ENCODE peak calls at places on chromosomes 7 and 10, in nine cellular contexts. One of them, this sample, is unnamed.

GRCh38 chr7:96823274-96823673 is 113.6 kb upstream of the SEM1 start:
- DNase-seq in HCT116: no peak
- DNase-seq in HepG2: no peak
- DNase-seq in ovary: no peak
- DNase-seq in stomach: no peak
- DNase-seq in uterus: no peak
- DNase-seq in adrenal gland: no peak
- DNase-seq in esophagus squamous epithelium: no peak
- DNase-seq in Peyer's patch: no peak
- DNase-seq in this sample: no peak

GRCh38 chr7:157151626-157152339 is 13.1 kb downstream of the UBE3C start:
- DNase-seq in HCT116: no peak
- DNase-seq in HepG2: no peak
- DNase-seq in ovary: no peak
- DNase-seq in stomach: no peak
- DNase-seq in uterus: no peak
- DNase-seq in adrenal gland: no peak
- DNase-seq in esophagus squamous epithelium: no peak
- DNase-seq in Peyer's patch: no peak
- DNase-seq in this sample: no peak

GRCh38 chr10:105328441-105328840 is 687.4 kb downstream of the SORCS3 start:
- DNase-seq in HCT116: no peak
- DNase-seq in HepG2: no peak
- DNase-seq in ovary: no peak
- DNase-seq in stomach: no peak
- DNase-seq in uterus: no peak
- DNase-seq in adrenal gland: no peak
- DNase-seq in esophagus squamous epithelium: no peak
- DNase-seq in Peyer's patch: no peak
- DNase-seq in this sample: no peak

GRCh38 chr7:152333134-152333533 is 102.7 kb downstream of the KMT2C start:
- DNase-seq in HCT116: no peak
- DNase-seq in HepG2: no peak
- DNase-seq in ovary: no peak
- DNase-seq in stomach: no peak
- DNase-seq in uterus: no peak
- DNase-seq in adrenal gland: no peak
- DNase-seq in esophagus squamous epithelium: no peak
- DNase-seq in Peyer's patch: no peak
- DNase-seq in this sample: no peak

GRCh38 chr7:11714205-11714604 is 117.8 kb downstream of the THSD7A start:
- DNase-seq in HCT116: no peak
- DNase-seq in HepG2: no peak
- DNase-seq in ovary: no peak
- DNase-seq in stomach: no peak
- DNase-seq in uterus: no peak
- DNase-seq in adrenal gland: no peak
- DNase-seq in esophagus squamous epithelium: no peak
- DNase-seq in Peyer's patch: no peak
- DNase-seq in this sample: no peak

GRCh38 chr7:1936531-1937251 is 266.6 kb downstream of the ELFN1 start:
- DNase-seq in HCT116: no peak
- DNase-seq in HepG2: no peak
- DNase-seq in ovary: no peak
- DNase-seq in stomach: no peak
- DNase-seq in uterus: no peak
- DNase-seq in adrenal gland: no peak
- DNase-seq in esophagus squamous epithelium: no peak
- DNase-seq in Peyer's patch: no peak
- DNase-seq in this sample: no peak

GRCh38 chr10:78959901-78960300 is 108.9 kb upstream of the ZMIZ1 start:
- DNase-seq in HCT116: no peak
- DNase-seq in HepG2: no peak
- DNase-seq in ovary: no peak
- DNase-seq in stomach: no peak
- DNase-seq in uterus: peak; percentile 62
- DNase-seq in adrenal gland: no peak
- DNase-seq in esophagus squamous epithelium: no peak
- DNase-seq in Peyer's patch: no peak
- DNase-seq in this sample: no peak

GRCh38 chr10:60975716-60976115 is 31.7 kb upstream of the RHOBTB1 start:
- DNase-seq in HCT116: no peak
- DNase-seq in HepG2: no peak
- DNase-seq in ovary: no peak
- DNase-seq in stomach: no peak
- DNase-seq in uterus: no peak
- DNase-seq in adrenal gland: no peak
- DNase-seq in esophagus squamous epithelium: no peak
- DNase-seq in Peyer's patch: no peak
- DNase-seq in this sample: no peak

GRCh38 chr7:29189743-29190201 is 4.8 kb upstream of the CHN2 start:
- DNase-seq in HCT116: peak; percentile 45
- DNase-seq in HepG2: peak; percentile 74
- DNase-seq in ovary: peak; percentile 59
- DNase-seq in stomach: peak; percentile 76
- DNase-seq in uterus: peak; percentile 25
- DNase-seq in adrenal gland: peak; percentile 71
- DNase-seq in esophagus squamous epithelium: no peak
- DNase-seq in Peyer's patch: peak; percentile 81
- DNase-seq in this sample: peak; percentile 70

GRCh38 chr7:63900394-63901203 is 98.0 kb upstream of the ZNF722 start:
- DNase-seq in HCT116: no peak
- DNase-seq in HepG2: no peak
- DNase-seq in ovary: peak; percentile 94
- DNase-seq in stomach: peak; percentile 56
- DNase-seq in uterus: peak; percentile 75
- DNase-seq in adrenal gland: peak; percentile 61
- DNase-seq in esophagus squamous epithelium: peak; percentile 70
- DNase-seq in Peyer's patch: peak; percentile 88
- DNase-seq in this sample: peak; percentile 99

GRCh38 chr7:157668221-157668883 is 331.5 kb downstream of the DNAJB6 start:
- DNase-seq in HCT116: no peak
- DNase-seq in HepG2: no peak
- DNase-seq in ovary: no peak
- DNase-seq in stomach: no peak
- DNase-seq in uterus: no peak
- DNase-seq in adrenal gland: no peak
- DNase-seq in esophagus squamous epithelium: no peak
- DNase-seq in Peyer's patch: peak; percentile 16
- DNase-seq in this sample: no peak

DNA sequence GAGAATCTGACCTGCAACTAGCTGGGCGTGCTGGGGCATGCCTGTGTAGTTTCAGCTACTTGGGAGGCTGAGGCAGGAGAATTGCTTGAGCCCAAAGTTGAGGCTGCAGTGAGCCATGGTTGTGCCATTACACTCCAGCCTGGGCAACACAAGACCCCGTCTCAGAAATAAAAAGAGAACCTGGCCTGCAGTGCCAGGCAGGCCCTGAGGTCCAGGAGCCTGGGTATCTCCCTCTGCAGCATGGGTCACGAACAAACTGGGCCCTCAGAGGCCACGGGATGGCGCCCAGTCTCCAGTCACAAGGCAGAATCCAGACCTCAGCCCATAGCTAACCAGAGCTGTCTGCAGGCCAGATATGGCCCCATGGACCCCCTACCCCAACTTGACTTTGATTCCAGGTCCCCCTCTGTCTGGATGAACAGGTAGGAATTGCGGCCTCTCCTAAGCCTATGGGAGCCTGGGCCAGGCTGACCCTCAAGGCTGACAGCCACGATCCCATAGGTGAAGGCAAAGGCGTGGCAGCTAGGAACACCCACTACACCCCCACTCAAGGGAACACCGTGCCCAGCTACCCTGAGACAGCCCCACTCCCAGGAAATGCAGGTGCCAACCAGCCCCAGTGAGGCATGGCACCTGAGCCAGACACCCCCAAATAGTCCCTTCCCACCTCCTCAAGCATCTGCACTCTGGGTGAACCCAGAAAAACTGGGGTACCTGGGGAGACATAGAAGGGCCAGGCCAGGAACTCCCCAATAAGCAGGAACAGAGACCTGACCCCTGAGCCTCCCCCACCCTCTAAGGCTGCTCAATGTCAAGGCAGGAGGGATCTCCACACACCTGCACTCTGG is 102.8 kb upstream of the TNRC18 start:
- DNase-seq in HCT116: no peak
- DNase-seq in HepG2: peak; percentile 57
- DNase-seq in ovary: peak; percentile 34
- DNase-seq in stomach: peak; percentile 60
- DNase-seq in uterus: no peak
- DNase-seq in adrenal gland: peak; percentile 61
- DNase-seq in esophagus squamous epithelium: no peak
- DNase-seq in Peyer's patch: peak; percentile 71
- DNase-seq in this sample: peak; percentile 55
- H3K4me3 ChIP-seq in HCT116: no peak overlapping the region
- H3K4me3 ChIP-seq in HepG2: no peak overlapping the region
- H3K4me3 ChIP-seq in ovary: peak overlapping the region; percentile 92
- H3K4me3 ChIP-seq in stomach: peak overlapping the region; percentile 99
- H3K4me3 ChIP-seq in uterus: peak overlapping the region; percentile 92
- H3K4me3 ChIP-seq in adrenal gland: no peak overlapping the region
- H3K4me3 ChIP-seq in esophagus squamous epithelium: peak overlapping the region; percentile 68
- H3K4me3 ChIP-seq in Peyer's patch: no peak overlapping the region
- H3K4me3 ChIP-seq in this sample: no peak overlapping the region

GRCh38 chr7:130930260-130930659 is 196.3 kb upstream of the KLF14 start:
- DNase-seq in HCT116: no peak
- DNase-seq in HepG2: no peak
- DNase-seq in ovary: no peak
- DNase-seq in stomach: no peak
- DNase-seq in uterus: no peak
- DNase-seq in adrenal gland: no peak
- DNase-seq in esophagus squamous epithelium: no peak
- DNase-seq in Peyer's patch: no peak
- DNase-seq in this sample: no peak
- TF ChIP-seq POLR2A in HCT116: no peak
- TF ChIP-seq POLR2A in HepG2: no peak
- TF ChIP-seq POLR2A in ovary: no peak
- TF ChIP-seq POLR2A in stomach: no peak
- TF ChIP-seq POLR2A in uterus: no peak
- TF ChIP-seq POLR2A in adrenal gland: no peak
- TF ChIP-seq POLR2A in esophagus squamous epithelium: no peak
- TF ChIP-seq POLR2A in Peyer's patch: no peak
- TF ChIP-seq POLR2A in this sample: no peak

GRCh38 chr10:806451-807162 is 117.1 kb upstream of the DIP2C start:
- DNase-seq in HCT116: no peak
- DNase-seq in HepG2: no peak
- DNase-seq in ovary: no peak
- DNase-seq in stomach: no peak
- DNase-seq in uterus: no peak
- DNase-seq in adrenal gland: peak; percentile 69
- DNase-seq in esophagus squamous epithelium: no peak
- DNase-seq in Peyer's patch: no peak
- DNase-seq in this sample: peak; percentile 54

GRCh38 chr10:805635-806305 is 116.3 kb upstream of the DIP2C start:
- DNase-seq in HCT116: no peak
- DNase-seq in HepG2: no peak
- DNase-seq in ovary: no peak
- DNase-seq in stomach: no peak
- DNase-seq in uterus: no peak
- DNase-seq in adrenal gland: peak; percentile 28
- DNase-seq in esophagus squamous epithelium: no peak
- DNase-seq in Peyer's patch: no peak
- DNase-seq in this sample: peak; percentile 13

GRCh38 chr10:807163-807957 is 117.9 kb upstream of the DIP2C start:
- DNase-seq in HCT116: no peak
- DNase-seq in HepG2: no peak
- DNase-seq in ovary: no peak
- DNase-seq in stomach: no peak
- DNase-seq in uterus: no peak
- DNase-seq in adrenal gland: peak; percentile 19
- DNase-seq in esophagus squamous epithelium: no peak
- DNase-seq in Peyer's patch: no peak
- DNase-seq in this sample: no peak

GRCh38 chr10:809671-810350 is 120.3 kb upstream of the DIP2C start:
- DNase-seq in HCT116: no peak
- DNase-seq in HepG2: no peak
- DNase-seq in ovary: no peak
- DNase-seq in stomach: no peak
- DNase-seq in uterus: no peak
- DNase-seq in adrenal gland: no peak
- DNase-seq in esophagus squamous epithelium: no peak
- DNase-seq in Peyer's patch: no peak
- DNase-seq in this sample: no peak

DNA sequence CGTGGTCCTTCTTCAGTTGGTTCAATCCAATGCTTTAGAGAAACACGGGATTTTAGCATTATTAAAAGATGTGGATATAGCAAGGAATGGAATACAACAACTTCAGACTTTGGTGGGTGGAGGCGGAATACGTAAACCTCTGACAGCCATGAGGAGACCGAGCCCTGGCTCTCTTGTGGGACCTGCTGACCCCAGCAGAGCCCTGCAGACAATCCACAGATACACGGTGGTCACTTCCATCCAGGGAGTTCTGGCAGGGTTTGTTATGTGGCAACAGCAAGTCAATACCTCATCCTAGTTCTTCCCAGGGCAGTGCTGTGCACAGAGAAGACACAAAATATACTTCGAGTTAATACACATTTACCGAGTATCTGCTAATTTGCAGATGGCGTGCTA is 118.5 kb upstream of the DIP2C start:
- DNase-seq in HCT116: no peak
- DNase-seq in HepG2: no peak
- DNase-seq in ovary: no peak
- DNase-seq in stomach: no peak
- DNase-seq in uterus: no peak
- DNase-seq in adrenal gland: no peak
- DNase-seq in esophagus squamous epithelium: no peak
- DNase-seq in Peyer's patch: no peak
- DNase-seq in this sample: no peak
- H3K36me3 ChIP-seq in HCT116: peaks cover 26% of the 10 kb centered on the region
- H3K36me3 ChIP-seq in HepG2: peaks cover 51% of the 10 kb centered on the region
- H3K36me3 ChIP-seq in ovary: no peaks in the 10 kb centered on the region
- H3K36me3 ChIP-seq in stomach: peaks cover 30% of the 10 kb centered on the region
- H3K36me3 ChIP-seq in uterus: no peaks in the 10 kb centered on the region
- H3K36me3 ChIP-seq in adrenal gland: no peaks in the 10 kb centered on the region
- H3K36me3 ChIP-seq in esophagus squamous epithelium: peaks cover 79% of the 10 kb centered on the region
- H3K36me3 ChIP-seq in Peyer's patch: no peaks in the 10 kb centered on the region
- H3K36me3 ChIP-seq in this sample: no peaks in the 10 kb centered on the region

DNA sequence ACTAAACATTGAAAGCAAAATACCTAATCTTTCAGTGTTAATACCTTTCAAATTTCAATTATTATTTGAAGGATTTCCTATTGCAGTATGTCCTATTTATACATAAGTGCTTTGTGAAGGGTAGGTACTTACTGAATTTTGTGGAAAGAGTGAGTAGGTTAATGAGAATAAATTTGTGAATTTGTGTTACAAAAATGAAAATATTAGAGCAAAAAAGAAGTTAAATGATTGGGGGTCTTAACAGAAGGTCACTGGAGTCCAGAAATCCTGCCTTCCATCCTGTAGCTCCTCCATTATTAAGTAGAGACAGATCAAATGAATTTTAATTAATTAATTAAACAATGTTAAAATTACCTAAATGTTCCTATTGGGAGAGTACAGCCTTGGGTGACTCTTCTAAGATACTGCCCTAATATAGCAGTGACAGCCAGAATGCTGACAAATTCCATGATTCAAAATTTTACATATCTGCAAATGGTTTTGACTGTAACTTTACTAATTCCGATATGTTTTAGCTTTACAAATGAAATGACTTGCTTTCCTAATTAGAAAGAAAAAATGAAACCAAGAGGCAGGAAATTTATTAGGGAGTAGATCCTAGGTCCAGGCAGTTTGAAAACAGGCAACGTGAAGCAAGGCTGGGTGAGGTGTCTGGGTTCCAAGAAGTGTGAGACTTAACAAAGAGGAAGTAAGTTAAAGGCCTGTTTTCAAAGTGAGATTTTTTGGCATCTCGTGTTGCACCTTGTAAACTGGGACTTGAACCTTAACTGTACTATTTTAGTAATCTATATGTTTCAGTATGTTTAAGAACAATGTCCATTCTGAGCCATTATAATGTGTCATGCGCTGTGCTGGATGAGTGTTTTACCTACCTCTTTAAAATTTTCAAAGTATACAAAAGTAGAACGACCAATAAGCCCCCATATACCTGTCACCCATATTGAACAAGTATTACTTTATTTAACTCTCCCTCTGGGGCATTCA is 1.5 kb downstream of the PIK3CG start:
- DNase-seq in HCT116: no peak
- DNase-seq in HepG2: no peak
- DNase-seq in ovary: no peak
- DNase-seq in stomach: no peak
- DNase-seq in uterus: no peak
- DNase-seq in adrenal gland: no peak
- DNase-seq in esophagus squamous epithelium: no peak
- DNase-seq in Peyer's patch: no peak
- DNase-seq in this sample: no peak
- H3K4me3 ChIP-seq in HCT116: no peak overlapping the region
- H3K4me3 ChIP-seq in HepG2: no peak overlapping the region
- H3K4me3 ChIP-seq in ovary: no peak overlapping the region
- H3K4me3 ChIP-seq in stomach: peak overlapping the region; percentile 33
- H3K4me3 ChIP-seq in uterus: no peak overlapping the region
- H3K4me3 ChIP-seq in adrenal gland: no peak overlapping the region
- H3K4me3 ChIP-seq in esophagus squamous epithelium: peak overlapping the region; percentile 33
- H3K4me3 ChIP-seq in Peyer's patch: peak overlapping the region; percentile 39
- H3K4me3 ChIP-seq in this sample: peak overlapping the region; percentile 48